ENCODE peak calls at places on chromosomes 1 and 21, in ten cellular contexts. P is hepatocyte; T is CD4-positive, CD25-positive, alpha-beta regulatory T cell; B is right atrium auricular region; N is GM12865; Y is AG09309; A is CD8-positive, alpha-beta memory T cell; I is SK-N-SH; J is thyroid gland; W is NB4. K is an unnamed sample.
A peak's percentile ranks its signal among the peaks of the same experiment; 100 is the strongest.

GRCh38 chr21:46054447-46054846 is 43.5 kb upstream of the COL6A2 start:
- DNase-seq in N (no peak), J (no peak), A (no peak), Y (no peak), B (peak; percentile 58), P (no peak), T (no peak), I (no peak), W (no peak), K (no peak)

GRCh38 chr21:27507695-27508094 is 540.8 kb upstream of the ADAMTS5 start:
- DNase-seq in A (no peak), J (no peak), T (no peak), B (no peak), N (no peak), I (no peak), Y (no peak), P (no peak), W (no peak), K (no peak)

GRCh38 chr1:59695301-59695700 is 119.4 kb upstream of the HOOK1 start:
- DNase-seq in N (no peak), I (no peak), T (no peak), B (no peak), W (no peak), A (no peak), P (no peak), Y (no peak), J (no peak), K (no peak)

GRCh38 chr1:8274396-8274795 is 43.5 kb upstream of the SLC45A1 start:
- DNase-seq in Y (no peak), T (no peak), W (no peak), B (no peak), N (no peak), J (no peak), A (no peak), I (no peak), P (no peak), K (no peak)

GRCh38 chr1:151936653-151937052 is 27.3 kb upstream of the THEM4 start:
- DNase-seq in B (no peak), I (no peak), A (no peak), T (no peak), N (no peak), W (no peak), Y (no peak), J (no peak), P (peak; percentile 38), K (no peak)

GRCh38 chr1:220699044-220699443 is 8.9 kb downstream of the C1orf115 start:
- DNase-seq in Y (no peak), B (no peak), A (no peak), W (no peak), T (no peak), N (no peak), J (no peak), P (no peak), I (no peak), K (no peak)

GRCh38 chr1:152777510-152778137 is 2.7 kb downstream of the LCE1F start:
- DNase-seq in W (peak; percentile 41), P (no peak), N (peak; percentile 40), J (no peak), B (no peak), I (peak; percentile 35), T (no peak), Y (no peak), A (no peak), K (no peak)

GRCh38 chr1:26387447-26387846 is 14.9 kb upstream of the ZNF683 start:
- DNase-seq in W (peak; percentile 65), Y (no peak), J (no peak), A (no peak), T (no peak), B (no peak), N (no peak), I (no peak), P (no peak), K (no peak)

GRCh38 chr1:107138767-107139445 is 1.9 kb upstream of the NTNG1 start:
- DNase-seq in A (no peak), P (no peak), W (no peak), N (no peak), J (no peak), Y (no peak), B (no peak), I (no peak), T (no peak), K (no peak)

GRCh38 chr1:107141491-107142369 is 891 bp downstream of the NTNG1 start:
- DNase-seq in T (no peak), A (peak; percentile 7), B (no peak), N (peak; percentile 26), W (peak; percentile 18), P (peak; percentile 73), Y (peak; percentile 45), J (peak; percentile 3), I (peak; percentile 44), K (peak; percentile 37)

GRCh38 chr1:107138166-107138565 is 2.7 kb upstream of the NTNG1 start:
- DNase-seq in B (no peak), I (no peak), J (no peak), Y (no peak), W (no peak), N (no peak), P (no peak), A (no peak), T (no peak), K (no peak)

GRCh38 chr1:107140703-107141490 is at the start of gene NTNG1:
- DNase-seq in Y (no peak), W (no peak), I (peak; percentile 67), B (no peak), A (peak; percentile 8), J (no peak), P (peak; percentile 28), N (peak; percentile 13), T (no peak), K (no peak)

DNA sequence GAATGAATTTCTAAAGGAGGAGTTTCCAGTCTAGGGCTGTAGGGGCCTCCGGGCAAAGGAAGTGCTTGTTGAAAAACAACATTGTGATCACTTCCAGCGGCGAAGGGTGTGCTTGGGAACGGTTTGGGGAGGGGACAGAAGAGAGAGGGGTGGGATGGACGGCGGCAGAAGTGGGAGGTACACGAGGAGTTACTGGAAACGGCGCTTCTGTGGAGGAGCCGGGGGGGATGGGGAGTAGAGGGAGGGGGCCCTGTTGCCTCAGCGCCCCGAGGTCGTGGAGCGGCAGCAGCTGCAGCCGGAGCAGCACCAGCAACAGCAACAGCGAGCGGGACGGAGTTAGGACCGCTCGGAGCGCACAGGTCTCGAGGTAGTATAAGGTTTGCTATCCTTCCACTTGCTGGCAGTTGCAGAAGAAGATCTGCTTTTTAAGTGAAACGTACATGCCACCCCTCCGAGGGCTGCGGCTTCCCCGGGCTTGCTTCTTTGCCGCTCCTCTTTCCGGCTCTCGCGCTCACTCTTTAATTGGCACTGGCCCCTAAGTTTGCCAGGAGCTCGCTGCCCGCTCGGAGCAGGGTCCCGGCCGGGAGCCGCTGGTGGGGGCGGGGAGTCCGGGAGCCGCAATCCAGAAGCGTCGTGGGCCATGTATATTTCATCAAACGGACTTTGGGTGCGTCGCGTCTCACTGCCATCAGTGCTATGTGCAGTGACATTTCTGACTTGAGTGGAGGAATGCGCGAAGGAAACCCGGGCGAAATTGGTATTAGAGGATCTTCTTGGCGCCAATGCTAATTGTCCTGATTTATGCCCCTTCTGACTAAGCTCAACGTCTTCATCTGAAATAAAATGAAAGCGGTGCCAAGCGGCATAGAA is 771 bp upstream of the NTNG1 start:
- DNase-seq in B (no peak), A (peak; percentile 14), P (peak; percentile 68), J (peak; percentile 25), I (peak; percentile 65), W (peak; percentile 6), N (peak; percentile 18), T (no peak), Y (peak; percentile 35), K (no peak)
- H3K4me3 ChIP-seq in B (peak overlapping the region; percentile 55), A (no peak overlapping the region), P (peak overlapping the region; percentile 46), J (peak overlapping the region; percentile 1), I (peak overlapping the region; percentile 59), W (no peak overlapping the region), N (peak overlapping the region; percentile 45), T (no peak overlapping the region), Y (peak overlapping the region; percentile 80), K (no peak overlapping the region)

DNA sequence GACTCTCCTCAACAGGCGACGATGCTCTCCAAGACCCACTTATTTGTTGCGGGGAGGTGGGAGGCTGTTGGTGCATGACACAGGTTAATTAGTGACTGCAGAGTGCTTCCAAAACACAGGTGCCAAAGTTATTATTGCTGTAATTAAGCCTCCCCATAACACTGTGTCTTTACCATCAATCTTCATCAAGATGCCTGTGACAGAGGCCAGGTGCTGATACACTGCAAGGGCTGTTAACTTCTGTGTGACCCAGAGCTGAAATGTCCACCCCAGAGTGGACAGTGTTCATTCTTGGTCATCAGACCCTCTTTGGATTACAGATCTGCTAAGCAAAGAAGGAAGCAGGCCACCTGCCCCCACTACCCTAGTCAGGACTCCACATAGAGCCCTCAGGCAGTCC is 55.5 kb downstream of the CAPN8 start:
- DNase-seq in B (no peak), N (no peak), J (no peak), A (no peak), W (no peak), T (no peak), I (no peak), P (no peak), Y (no peak), K (no peak)
- H3K4me3 ChIP-seq in B (no peak overlapping the region), N (no peak overlapping the region), J (no peak overlapping the region), A (no peak overlapping the region), W (no peak overlapping the region), T (no peak overlapping the region), I (no peak overlapping the region), P (no peak overlapping the region), Y (no peak overlapping the region), K (no peak overlapping the region)

DNA sequence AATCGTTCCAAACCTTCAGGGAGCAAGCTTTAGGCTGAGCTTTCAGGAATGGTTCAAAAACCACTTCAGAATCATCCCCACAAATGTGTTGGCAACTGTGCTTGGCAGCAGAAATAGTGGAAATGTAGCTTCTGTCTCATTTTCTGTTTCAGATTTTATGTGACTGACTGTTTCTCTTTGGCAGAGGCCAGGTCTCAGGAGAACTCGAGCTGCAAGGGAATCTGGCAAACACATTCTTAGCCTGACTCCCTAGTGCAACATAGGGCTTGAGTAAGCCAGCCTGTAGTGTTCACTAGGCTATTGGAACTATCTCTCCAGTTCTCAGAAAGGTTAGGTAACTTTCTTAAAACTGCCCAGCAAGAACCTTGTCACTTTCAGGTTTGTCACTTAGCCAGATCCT is 128.6 kb downstream of the PLA2G4A start:
- DNase-seq in J (no peak), W (no peak), A (no peak), N (no peak), B (no peak), T (no peak), Y (no peak), P (no peak), I (no peak), K (no peak)
- H3K4me3 ChIP-seq in J (no peak overlapping the region), W (no peak overlapping the region), A (no peak overlapping the region), N (no peak overlapping the region), B (no peak overlapping the region), T (no peak overlapping the region), Y (no peak overlapping the region), P (no peak overlapping the region), I (no peak overlapping the region), K (no peak overlapping the region)

DNA sequence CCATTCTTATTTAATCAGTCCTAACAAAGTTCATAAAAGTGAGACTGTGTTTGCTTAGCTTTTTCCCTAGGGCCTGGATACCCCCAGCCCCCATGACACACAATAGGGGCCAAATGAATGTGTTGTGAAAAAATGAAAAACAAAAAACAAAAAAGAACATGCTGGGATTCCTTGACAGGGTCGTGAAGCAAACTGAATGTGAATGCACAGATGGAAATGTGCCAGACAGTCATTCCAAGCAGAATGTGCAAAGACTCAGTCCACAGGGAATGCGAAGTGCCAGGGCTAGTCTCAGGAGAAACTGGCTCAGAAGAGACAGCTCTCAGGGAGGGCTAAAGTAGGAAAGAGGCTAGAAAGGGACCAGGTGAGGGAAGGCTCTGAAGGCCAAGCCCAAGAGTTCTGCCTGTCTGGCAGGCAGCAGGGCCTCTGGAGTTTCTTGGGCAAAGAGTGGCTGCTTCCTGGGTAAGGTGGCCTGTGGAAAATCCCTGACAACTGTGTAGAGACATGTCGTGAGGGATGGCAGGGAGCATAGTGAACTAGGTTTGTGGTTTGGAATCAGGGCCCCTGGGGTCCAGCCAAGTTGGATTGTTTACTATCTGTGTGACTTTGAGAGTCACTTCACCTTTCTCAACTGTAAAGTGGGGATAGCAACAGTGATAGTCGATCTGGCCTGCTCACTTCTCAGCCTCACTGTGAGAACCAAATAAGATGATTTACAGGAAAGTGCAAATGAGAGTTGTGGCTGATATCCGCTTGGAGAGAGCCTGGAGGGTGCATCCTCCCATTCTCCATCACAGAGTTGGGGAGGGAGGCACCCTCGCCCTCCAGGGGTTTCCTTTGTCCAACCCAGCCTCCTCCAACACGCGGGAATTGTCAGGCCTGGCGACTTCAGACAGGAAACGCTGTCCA is 1.2 kb upstream of the ADAM15 start:
- DNase-seq in P (no peak), W (no peak), N (no peak), Y (no peak), J (peak; percentile 28), T (no peak), B (no peak), I (no peak), A (no peak), K (no peak)
- H3K4me3 ChIP-seq in P (peak overlapping the region; percentile 92), W (peak overlapping the region; percentile 70), N (peak overlapping the region; percentile 76), Y (peak overlapping the region; percentile 76), J (no peak overlapping the region), T (peak overlapping the region; percentile 51), B (peak overlapping the region; percentile 77), I (peak overlapping the region; percentile 98), A (peak overlapping the region; percentile 60), K (peak overlapping the region; percentile 98)